ENCODE peak calls at places on chromosomes 1 and 21, in seven cellular contexts. Z is SK-N-SH, E is IMR-90, Y is A549, R is GM12878, P is HepG2, F is K562. N is an unnamed sample.
A peak's percentile ranks its signal among the peaks of the same experiment; 100 is the strongest.

GRCh38 chr1:210645582-210646257 is 317.0 kb downstream of the HHAT start:
- DNase-seq in Z (no peak), E (peak; percentile 12), Y (no peak), R (no peak), P (peak; percentile 42), F (no peak), N (no peak)

GRCh38 chr1:54453089-54453488 is 46.9 kb upstream of the SSBP3 start:
- DNase-seq in Z (no peak), E (no peak), Y (no peak), R (no peak), P (no peak), F (no peak), N (no peak)

GRCh38 chr1:45954401-45954847 is 151.0 kb downstream of the MAST2 start:
- DNase-seq in Z (no peak), E (peak; percentile 82), Y (peak; percentile 20), R (no peak), P (peak; percentile 29), F (peak; percentile 46), N (no peak)

GRCh38 chr1:29806646-29807319 is 570.5 kb downstream of the PTPRU start:
- DNase-seq in Z (peak; percentile 10), E (no peak), Y (no peak), R (no peak), P (no peak), F (no peak), N (peak; percentile 27)

GRCh38 chr1:205435904-205436573 is 14.2 kb upstream of the LEMD1 start:
- DNase-seq in Z (no peak), E (no peak), Y (no peak), R (no peak), P (no peak), F (no peak), N (no peak)

GRCh38 chr1:6472391-6472790 is 6.4 kb upstream of the TNFRSF25 start:
- DNase-seq in Z (no peak), E (no peak), Y (no peak), R (no peak), P (no peak), F (peak; percentile 78), N (peak; percentile 74)

GRCh38 chr1:46223472-46223943 is 20.4 kb downstream of the LURAP1 start:
- DNase-seq in Z (peak; percentile 78), E (peak; percentile 93), Y (peak; percentile 38), R (no peak), P (peak; percentile 79), F (peak; percentile 91), N (no peak)

GRCh38 chr1:156775799-156776198 is 8.5 kb downstream of the PRCC start:
- DNase-seq in Z (no peak), E (no peak), Y (no peak), R (no peak), P (no peak), F (no peak), N (no peak)

GRCh38 chr1:4176841-4177240 is 276.8 kb upstream of the C1orf174 start:
- DNase-seq in Z (no peak), E (no peak), Y (no peak), R (no peak), P (no peak), F (no peak), N (no peak)

GRCh38 chr1:243890576-243890975 is 40.5 kb upstream of the AKT3 start:
- DNase-seq in Z (peak; percentile 20), E (peak; percentile 72), Y (no peak), R (no peak), P (no peak), F (no peak), N (no peak)

GRCh38 chr1:118928739-118929554 is 59.2 kb downstream of the TBX15 start:
- DNase-seq in Z (no peak), E (peak; percentile 28), Y (no peak), R (no peak), P (peak; percentile 41), F (peak; percentile 50), N (no peak)

GRCh38 chr1:148379697-148380096 is 103.4 kb downstream of the PPIAL4G start:
- DNase-seq in Z (no peak), E (no peak), Y (no peak), R (no peak), P (no peak), F (no peak), N (peak; percentile 52)

GRCh38 chr1:98400446-98400845 is 261.1 kb upstream of the SNX7 start:
- DNase-seq in Z (no peak), E (no peak), Y (no peak), R (no peak), P (no peak), F (no peak), N (no peak)

DNA sequence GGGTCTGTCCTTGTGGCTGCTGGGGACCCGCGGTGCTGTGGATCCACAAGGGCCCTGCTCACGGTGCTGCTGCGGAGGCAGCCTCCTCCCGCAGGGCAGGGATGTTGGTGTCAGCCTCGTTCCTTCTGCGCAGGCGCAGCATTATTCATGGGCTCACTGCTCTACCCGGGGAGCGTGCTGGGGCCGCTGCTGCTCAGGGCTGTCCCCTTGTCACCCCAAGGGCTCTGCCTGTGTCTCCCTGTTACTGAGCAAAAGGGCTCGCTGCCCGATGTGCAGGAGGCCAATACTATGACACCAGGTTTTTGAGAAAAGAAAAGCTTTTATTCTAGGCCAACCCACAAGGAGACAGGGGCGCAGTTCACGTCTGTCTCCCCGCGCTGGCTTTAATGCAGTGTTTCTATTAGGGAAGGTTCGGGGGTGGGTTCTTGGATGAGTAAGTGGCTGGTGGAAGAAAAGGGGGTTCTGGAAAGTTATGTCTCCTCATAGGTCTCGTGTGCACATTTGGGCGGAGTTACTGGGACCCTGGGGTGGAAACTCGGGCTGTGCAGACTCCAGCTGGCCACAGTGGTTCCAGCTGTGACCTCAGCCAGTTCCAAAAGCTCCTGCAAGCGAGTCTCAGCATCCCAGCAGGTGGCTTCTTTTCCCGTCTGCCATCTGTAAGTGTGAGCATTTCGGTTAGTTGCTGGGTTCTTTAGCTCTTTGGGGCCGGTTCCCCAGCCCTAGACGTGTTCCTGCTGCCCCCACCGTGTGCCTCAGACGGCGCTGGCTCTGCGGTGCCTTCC is 40.8 kb upstream of the LRRC3 start:
- DNase-seq in Z (no peak), E (no peak), Y (no peak), R (no peak), P (no peak), F (peak; percentile 34), N (no peak)
- H3K4me1 ChIP-seq in Z (no peaks in the 10 kb centered on the region), E (no peaks in the 10 kb centered on the region), Y (no peaks in the 10 kb centered on the region), R (no peaks in the 10 kb centered on the region), P (no peaks in the 10 kb centered on the region), F (peaks cover 17% of the 10 kb centered on the region), N (no peaks in the 10 kb centered on the region)

DNA sequence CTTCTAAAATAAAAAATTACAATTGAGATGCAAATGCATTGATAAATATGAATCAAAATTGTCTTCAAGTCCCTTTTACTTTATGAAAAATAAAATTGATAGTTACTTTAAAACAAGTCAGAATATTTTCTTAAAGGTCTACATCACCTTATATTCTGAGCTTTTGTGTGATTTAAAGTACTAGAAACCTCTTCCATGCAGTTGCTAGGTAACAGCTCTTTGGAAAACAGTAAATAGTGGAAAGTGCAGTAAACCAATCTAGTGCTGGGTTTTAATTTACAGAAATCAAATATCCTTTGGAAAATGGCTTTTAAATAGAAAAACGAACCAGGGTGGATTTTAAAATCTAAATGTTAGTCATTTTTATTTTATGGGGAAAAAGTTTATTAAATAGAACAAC is 227.9 kb downstream of the KCNT2 start:
- DNase-seq in Z (no peak), E (no peak), Y (no peak), R (no peak), P (no peak), F (no peak), N (no peak)
- TF ChIP-seq RFX5 in Z (no peak), E (no peak), Y (no peak), R (no peak), P (no peak), F (no peak), N (no peak)

GRCh38 chr1:19453843-19454242 is 31.5 kb downstream of the CAPZB start:
- DNase-seq in Z (no peak), E (no peak), Y (no peak), R (no peak), P (no peak), F (no peak), N (no peak)
- H3K4me1 ChIP-seq in Z (peaks cover 52% of the 10 kb centered on the region), E (peaks cover 52% of the 10 kb centered on the region), Y (peaks cover 40% of the 10 kb centered on the region), R (peaks cover 46% of the 10 kb centered on the region), P (peaks cover 33% of the 10 kb centered on the region), F (no peaks in the 10 kb centered on the region), N (peaks cover 13% of the 10 kb centered on the region)

GRCh38 chr1:226123591-226124471 is 61.3 kb downstream of the H3-3A start:
- DNase-seq in Z (peak; percentile 14), E (peak; percentile 17), Y (no peak), R (no peak), P (no peak), F (no peak), N (no peak)
- TF ChIP-seq RFX5 in Z (no peak), E (no peak), Y (no peak), R (no peak), P (no peak), F (no peak), N (no peak)

DNA sequence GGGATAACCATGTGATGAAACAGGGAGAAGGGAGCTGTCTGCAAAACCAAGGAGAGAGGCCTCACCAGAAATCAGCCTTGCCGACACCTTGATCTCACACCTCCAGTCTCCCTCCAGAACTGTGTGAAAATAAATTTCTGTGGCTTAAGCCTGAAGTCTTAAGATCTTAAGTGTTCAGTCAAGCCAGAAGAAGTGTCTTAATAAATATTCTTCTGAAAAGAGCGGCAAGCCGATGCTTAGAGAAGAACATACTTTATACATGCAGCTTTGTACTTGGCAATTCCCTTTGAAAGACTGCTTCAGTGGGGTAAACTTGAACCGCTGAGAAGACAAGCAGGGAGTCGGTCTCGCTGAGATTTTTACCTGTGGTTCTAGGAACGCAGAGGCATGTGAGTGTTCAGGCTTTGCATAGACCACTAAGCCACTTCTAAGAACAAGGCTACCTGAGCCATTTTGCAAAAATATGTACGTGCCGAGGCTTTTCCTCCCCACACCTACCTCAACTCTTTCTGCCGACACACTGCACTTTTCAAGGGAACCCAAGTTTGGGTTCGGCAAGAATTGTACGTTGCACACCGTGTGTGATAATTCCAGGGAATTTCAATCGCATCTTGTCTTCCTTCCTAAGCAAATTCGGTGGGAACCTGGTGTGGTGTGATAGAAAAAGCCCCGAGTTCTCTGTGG is 3.4 kb downstream of the RUNX1 start:
- DNase-seq in Z (no peak), E (no peak), Y (no peak), R (no peak), P (no peak), F (no peak), N (no peak)
- H3K4me1 ChIP-seq in Z (peaks cover 31% of the 10 kb centered on the region), E (peaks cover 20% of the 10 kb centered on the region), Y (peaks cover 25% of the 10 kb centered on the region), R (peaks cover 85% of the 10 kb centered on the region), P (peaks cover 42% of the 10 kb centered on the region), F (peaks cover 7% of the 10 kb centered on the region), N (peaks cover 2% of the 10 kb centered on the region)

GRCh38 chr1:179774033-179774432 is 30.9 kb downstream of the FAM163A start:
- DNase-seq in Z (no peak), E (no peak), Y (no peak), R (no peak), P (no peak), F (no peak), N (no peak)

GRCh38 chr1:179767996-179768395 is 24.9 kb downstream of the FAM163A start:
- DNase-seq in Z (no peak), E (no peak), Y (no peak), R (no peak), P (no peak), F (no peak), N (no peak)

GRCh38 chr1:179773264-179773663 is 30.2 kb downstream of the FAM163A start:
- DNase-seq in Z (no peak), E (no peak), Y (no peak), R (no peak), P (no peak), F (no peak), N (no peak)

GRCh38 chr1:179771509-179771908 is 28.4 kb downstream of the FAM163A start:
- DNase-seq in Z (no peak), E (no peak), Y (no peak), R (no peak), P (no peak), F (no peak), N (no peak)

GRCh38 chr1:179770887-179771502 is 27.9 kb downstream of the FAM163A start:
- DNase-seq in Z (no peak), E (no peak), Y (no peak), R (no peak), P (no peak), F (peak; percentile 10), N (no peak)
- TF ChIP-seq RFX5 in Z (no peak), E (no peak), Y (no peak), R (no peak), P (no peak), F (no peak), N (no peak)